ENCODE peak calls at places on chromosomes 6 and 20, in nine cellular contexts. B is lower lobe of right lung; M is fibroblast of lung; O is suprapubic skin; X is transverse colon; V is gastrocnemius medialis; W is effector memory CD4-positive, alpha-beta T cell; J is mesenchymal stem cell; Z is CD8-positive, alpha-beta memory T cell. F is an unnamed sample.
A peak's percentile ranks its signal among the peaks of the same experiment; 100 is the strongest.

GRCh38 chr6:57262901-57263694 is 41.0 kb upstream of the RAB23 start:
- DNase-seq in B (no peak), M (peak; percentile 97), O (no peak), X (no peak), V (peak; percentile 53), W (no peak), J (peak; percentile 85), Z (no peak), F (no peak)

GRCh38 chr6:93849857-93850256 is 430.5 kb upstream of the EPHA7 start:
- DNase-seq in B (no peak), M (no peak), O (no peak), X (no peak), V (no peak), W (no peak), J (peak; percentile 50), Z (no peak), F (no peak)

GRCh38 chr20:19813839-19814238 is 55.8 kb downstream of the RIN2 start:
- DNase-seq in B (no peak), M (peak; percentile 29), O (no peak), X (no peak), V (no peak), W (no peak), J (no peak), Z (no peak), F (no peak)

GRCh38 chr6:145310116-145310515 is 425.2 kb downstream of the EPM2A start:
- DNase-seq in B (no peak), M (peak; percentile 49), O (no peak), X (no peak), V (no peak), W (no peak), J (peak; percentile 5), Z (no peak), F (no peak)

GRCh38 chr20:21615617-21616080 is 89.8 kb upstream of the PAX1 start:
- DNase-seq in B (peak; percentile 55), M (peak; percentile 22), O (no peak), X (peak; percentile 39), V (peak; percentile 17), W (peak; percentile 6), J (no peak), Z (peak; percentile 15), F (peak; percentile 61)

GRCh38 chr6:33277663-33278391 is 904 bp downstream of the B3GALT4 start:
- DNase-seq in B (no peak), M (peak; percentile 7), O (no peak), X (peak; percentile 37), V (no peak), W (no peak), J (no peak), Z (peak; percentile 43), F (peak; percentile 32)

GRCh38 chr6:119482850-119483285 is 133.3 kb upstream of the MAN1A1 start:
- DNase-seq in B (no peak), M (no peak), O (no peak), X (no peak), V (no peak), W (no peak), J (no peak), Z (no peak), F (no peak)

GRCh38 chr6:37029249-37029959 is 23.9 kb downstream of the FGD2 start:
- DNase-seq in B (peak; percentile 86), M (peak; percentile 84), O (no peak), X (peak; percentile 65), V (peak; percentile 69), W (peak; percentile 29), J (peak; percentile 90), Z (peak; percentile 37), F (peak; percentile 51)

GRCh38 chr6:122049341-122049740 is 350.1 kb upstream of the HSF2 start:
- DNase-seq in B (no peak), M (peak; percentile 42), O (no peak), X (no peak), V (no peak), W (no peak), J (peak; percentile 28), Z (no peak), F (no peak)

GRCh38 chr6:72466971-72467566 is 154.8 kb upstream of the KCNQ5 start:
- DNase-seq in B (no peak), M (no peak), O (no peak), X (no peak), V (no peak), W (no peak), J (no peak), Z (no peak), F (no peak)

GRCh38 chr6:7108964-7109836 is 1.4 kb downstream of the RREB1 start:
- DNase-seq in B (peak; percentile 62), M (peak; percentile 85), O (peak; percentile 86), X (peak; percentile 64), V (peak; percentile 65), W (peak; percentile 18), J (peak; percentile 85), Z (peak; percentile 45), F (peak; percentile 69)

GRCh38 chr6:98957440-98957839 is 9.7 kb upstream of the FBXL4 start:
- DNase-seq in B (no peak), M (peak; percentile 68), O (no peak), X (peak; percentile 11), V (no peak), W (no peak), J (peak; percentile 85), Z (no peak), F (no peak)

GRCh38 chr6:39301606-39302005 is 12.6 kb downstream of the KCNK17 start:
- DNase-seq in B (no peak), M (no peak), O (no peak), X (no peak), V (no peak), W (no peak), J (no peak), Z (no peak), F (peak; percentile 50)

GRCh38 chr6:15331629-15332241 is 85.9 kb downstream of the JARID2 start:
- DNase-seq in B (no peak), M (no peak), O (no peak), X (no peak), V (no peak), W (no peak), J (no peak), Z (no peak), F (no peak)

GRCh38 chr6:35363293-35363750 is 21.0 kb downstream of the PPARD start:
- DNase-seq in B (peak; percentile 68), M (peak; percentile 74), O (no peak), X (no peak), V (peak; percentile 86), W (no peak), J (peak; percentile 95), Z (no peak), F (no peak)

DNA sequence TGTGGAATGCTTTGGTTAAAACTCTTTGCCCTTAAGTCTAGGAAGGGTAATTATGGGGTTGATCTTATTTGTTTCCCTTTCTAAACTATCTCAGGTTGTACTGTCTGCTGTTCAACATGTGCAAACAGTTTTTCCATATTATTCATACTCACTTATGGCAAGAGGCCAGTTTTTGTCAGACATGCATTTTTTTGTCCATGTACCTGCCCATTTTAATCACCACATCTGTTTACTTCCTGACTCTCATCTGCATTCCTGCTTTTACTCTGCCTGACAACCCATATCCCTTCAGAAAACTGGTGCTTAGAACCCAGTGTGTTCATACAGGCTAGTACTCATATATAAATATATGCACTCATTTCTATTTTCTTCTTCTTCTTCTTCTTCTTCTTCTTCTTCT is 80.3 kb downstream of the LPA start:
- DNase-seq in B (no peak), M (no peak), O (no peak), X (no peak), V (no peak), W (no peak), J (no peak), Z (no peak), F (no peak)
- H3K9me3 ChIP-seq in B (peaks cover 5% of the 10 kb centered on the region), M (no peaks in the 10 kb centered on the region), O (no peaks in the 10 kb centered on the region), X (no peaks in the 10 kb centered on the region), V (no peaks in the 10 kb centered on the region), W (no peaks in the 10 kb centered on the region), J (peaks cover 8% of the 10 kb centered on the region), Z (no peaks in the 10 kb centered on the region), F (no peaks in the 10 kb centered on the region)

GRCh38 chr20:44943828-44944227 is 16.4 kb downstream of the TOMM34 start:
- DNase-seq in B (no peak), M (no peak), O (no peak), X (no peak), V (no peak), W (no peak), J (no peak), Z (no peak), F (no peak)

GRCh38 chr20:44941292-44941691 is 18.9 kb downstream of the TOMM34 start:
- DNase-seq in B (no peak), M (no peak), O (no peak), X (no peak), V (no peak), W (no peak), J (no peak), Z (no peak), F (no peak)

GRCh38 chr20:44945261-44945660 is 14.9 kb downstream of the TOMM34 start:
- DNase-seq in B (no peak), M (no peak), O (no peak), X (no peak), V (no peak), W (no peak), J (no peak), Z (no peak), F (no peak)

GRCh38 chr20:44938637-44939036 is 21.6 kb downstream of the TOMM34 start:
- DNase-seq in B (no peak), M (no peak), O (no peak), X (no peak), V (no peak), W (no peak), J (no peak), Z (no peak), F (no peak)

GRCh38 chr20:44942264-44942973 is 17.8 kb downstream of the TOMM34 start:
- DNase-seq in B (no peak), M (no peak), O (no peak), X (no peak), V (no peak), W (no peak), J (no peak), Z (no peak), F (peak; percentile 13)
- H3K36me3 ChIP-seq in B (peaks cover 84% of the 10 kb centered on the region), M (peaks cover 14% of the 10 kb centered on the region), O (peaks cover 67% of the 10 kb centered on the region), X (peaks cover 20% of the 10 kb centered on the region), V (no peaks in the 10 kb centered on the region), W (peaks cover 62% of the 10 kb centered on the region), J (peaks cover 59% of the 10 kb centered on the region), Z (peaks cover 33% of the 10 kb centered on the region), F (peaks cover 76% of the 10 kb centered on the region)

GRCh38 chr20:38673261-38673660 is 51.0 kb upstream of the SLC32A1 start:
- DNase-seq in B (no peak), M (no peak), O (no peak), X (no peak), V (no peak), W (no peak), J (no peak), Z (no peak), F (no peak)
- H3K4me3 ChIP-seq in B (no peak overlapping the region), M (peak overlapping the region; percentile 55), O (no peak overlapping the region), X (no peak overlapping the region), V (no peak overlapping the region), W (peak overlapping the region; percentile 52), J (no peak overlapping the region), Z (peak overlapping the region; percentile 59), F (no peak overlapping the region)

DNA sequence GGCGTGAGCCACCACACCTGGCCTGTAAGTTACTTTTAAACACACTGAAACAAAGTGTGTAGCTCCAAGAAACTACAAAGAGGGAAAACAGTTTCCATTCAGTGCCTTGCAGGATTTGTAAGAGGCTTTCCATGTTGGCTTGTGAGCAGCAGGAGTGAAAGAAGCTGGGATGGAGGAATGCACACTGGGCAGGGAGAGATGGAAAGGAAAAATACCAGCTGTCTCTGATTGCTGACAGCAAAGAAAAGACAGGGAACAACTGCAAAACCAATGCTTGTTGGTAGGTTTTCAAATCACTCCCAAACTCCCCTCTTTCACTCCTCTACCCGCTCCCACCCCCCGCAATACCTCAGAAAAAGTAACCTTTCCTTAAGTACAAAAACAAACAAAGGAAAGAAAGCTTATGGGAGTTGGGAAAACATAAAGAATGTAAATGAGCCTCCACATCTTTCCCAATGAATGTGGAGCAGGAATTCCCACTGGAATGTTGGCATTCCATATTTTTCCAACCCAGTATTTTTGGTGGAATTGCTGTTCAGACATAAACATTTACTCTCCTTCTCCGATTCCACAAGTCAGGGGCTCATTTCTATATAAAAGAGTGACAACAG is 166.1 kb downstream of the THBS2 start:
- DNase-seq in B (no peak), M (peak; percentile 61), O (no peak), X (no peak), V (no peak), W (no peak), J (no peak), Z (no peak), F (no peak)
- H3K9me3 ChIP-seq in B (peaks cover 13% of the 10 kb centered on the region), M (no peaks in the 10 kb centered on the region), O (peaks cover 7% of the 10 kb centered on the region), X (peaks cover 7% of the 10 kb centered on the region), V (no peaks in the 10 kb centered on the region), W (no peaks in the 10 kb centered on the region), J (peaks cover 19% of the 10 kb centered on the region), Z (no peaks in the 10 kb centered on the region), F (no peaks in the 10 kb centered on the region)

F was measured in HAP-1.